ENCODE peak calls at places on chromosomes 6 and 20, in four cellular contexts. U, L, M and S are unnamed samples.

GRCh38 chr6:154458565-154459475 is 51.7 kb downstream of the CNKSR3 start:
- DNase-seq in U (no peak), L (no peak), M (peak), S (no peak)

GRCh38 chr6:10381133-10381829 is 33.6 kb downstream of the TFAP2A start:
- DNase-seq in U (no peak), L (no peak), M (peak), S (no peak)

GRCh38 chr20:33387177-33387576 is 14.1 kb downstream of the CDK5RAP1 start:
- DNase-seq in U (no peak), L (no peak), M (no peak), S (no peak)

GRCh38 chr20:59779656-59780380 is 153.6 kb downstream of the SYCP2 start:
- DNase-seq in U (no peak), L (no peak), M (no peak), S (no peak)

GRCh38 chr6:17212541-17213371 is 68.4 kb upstream of the RBM24 start:
- DNase-seq in U (no peak), L (no peak), M (peak), S (no peak)

GRCh38 chr6:27237089-27237723 is 10.3 kb upstream of the PRSS16 start:
- DNase-seq in U (no peak), L (peak), M (peak), S (no peak)

GRCh38 chr6:157113389-157113788 is 209.9 kb downstream of the TMEM242 start:
- DNase-seq in U (no peak), L (no peak), M (no peak), S (no peak)

GRCh38 chr20:62929051-62929538 is 2.8 kb upstream of the DIDO1 start:
- DNase-seq in U (peak), L (peak), M (peak), S (no peak)

GRCh38 chr6:125850361-125850760 is 59.6 kb downstream of the NCOA7 start:
- DNase-seq in U (no peak), L (no peak), M (no peak), S (no peak)

GRCh38 chr6:158642805-158643489 is 1.6 kb downstream of the DYNLT1 start:
- DNase-seq in U (no peak), L (no peak), M (no peak), S (no peak)

GRCh38 chr6:149646599-149646998 is 1.9 kb downstream of the KATNA1 start:
- DNase-seq in U (no peak), L (no peak), M (no peak), S (no peak)

GRCh38 chr6:149651056-149651455 is 2.5 kb upstream of the KATNA1 start:
- DNase-seq in U (no peak), L (no peak), M (no peak), S (no peak)

GRCh38 chr6:149642829-149643580 is 5.5 kb downstream of the KATNA1 start:
- DNase-seq in U (no peak), L (no peak), M (peak), S (no peak)

DNA sequence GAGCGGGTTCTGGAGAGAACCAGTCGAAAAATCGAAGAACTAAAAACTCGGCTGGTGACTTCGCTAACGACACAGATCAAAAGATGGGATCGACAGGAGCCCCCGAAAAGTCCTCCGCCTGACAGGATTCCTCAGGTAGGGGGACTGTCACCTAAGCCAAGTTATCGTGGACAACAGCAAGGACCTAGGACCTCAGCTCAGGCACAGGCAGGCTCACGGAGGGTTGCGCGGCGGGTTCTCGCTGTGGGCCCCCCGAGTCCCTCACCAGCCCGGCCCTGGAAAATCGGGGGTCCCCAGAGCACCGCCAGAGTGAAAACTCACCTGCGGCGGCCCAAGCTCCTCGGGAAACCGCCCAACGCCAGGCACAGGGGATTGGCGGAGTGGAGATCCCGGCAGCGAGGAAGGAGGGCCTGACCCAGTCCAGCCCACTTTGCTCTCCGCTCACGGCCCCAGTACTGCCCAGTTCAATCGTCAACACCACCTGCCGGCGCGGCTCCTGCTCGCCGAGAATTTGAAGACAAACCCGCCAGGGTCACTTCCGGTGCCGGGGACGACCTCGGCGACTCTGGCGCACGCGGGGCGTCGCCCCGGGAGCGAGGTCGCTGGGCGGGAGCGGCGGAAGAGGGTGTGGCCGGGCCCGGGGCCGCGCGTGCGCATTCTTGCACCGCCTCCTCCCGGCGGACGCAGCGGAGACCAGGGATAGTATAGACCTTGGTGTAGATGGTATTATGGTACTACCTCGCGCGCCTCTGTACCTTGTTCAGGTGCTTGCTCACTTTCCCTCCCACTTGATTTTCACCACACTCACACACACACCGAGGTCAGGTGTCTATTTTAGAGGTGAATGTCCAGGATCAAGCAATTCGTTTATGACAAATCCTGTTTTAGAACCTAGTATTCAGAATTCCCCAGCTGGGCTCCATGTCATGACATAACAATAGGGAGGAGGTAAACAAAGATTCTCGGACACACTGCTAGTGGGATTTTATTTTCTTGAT is at the start of gene KATNA1:
- DNase-seq in U (peak), L (peak), M (peak), S (peak)
- H3K4me3 ChIP-seq in U (peak), L (peak), M (peak), S (peak)

GRCh38 chr6:34246249-34246562 is 2.6 kb downstream of the SMIM29 start:
- DNase-seq in U (no peak), L (no peak), M (peak), S (no peak)

GRCh38 chr6:34242252-34243130 is 5.8 kb downstream of the HMGA1 start:
- DNase-seq in U (no peak), L (no peak), M (peak), S (no peak)

GRCh38 chr6:34243131-34243771 is 5.6 kb downstream of the SMIM29 start:
- DNase-seq in U (no peak), L (no peak), M (peak), S (no peak)

GRCh38 chr6:34246563-34247391 is 2.0 kb downstream of the SMIM29 start:
- DNase-seq in U (no peak), L (peak), M (peak), S (no peak)

DNA sequence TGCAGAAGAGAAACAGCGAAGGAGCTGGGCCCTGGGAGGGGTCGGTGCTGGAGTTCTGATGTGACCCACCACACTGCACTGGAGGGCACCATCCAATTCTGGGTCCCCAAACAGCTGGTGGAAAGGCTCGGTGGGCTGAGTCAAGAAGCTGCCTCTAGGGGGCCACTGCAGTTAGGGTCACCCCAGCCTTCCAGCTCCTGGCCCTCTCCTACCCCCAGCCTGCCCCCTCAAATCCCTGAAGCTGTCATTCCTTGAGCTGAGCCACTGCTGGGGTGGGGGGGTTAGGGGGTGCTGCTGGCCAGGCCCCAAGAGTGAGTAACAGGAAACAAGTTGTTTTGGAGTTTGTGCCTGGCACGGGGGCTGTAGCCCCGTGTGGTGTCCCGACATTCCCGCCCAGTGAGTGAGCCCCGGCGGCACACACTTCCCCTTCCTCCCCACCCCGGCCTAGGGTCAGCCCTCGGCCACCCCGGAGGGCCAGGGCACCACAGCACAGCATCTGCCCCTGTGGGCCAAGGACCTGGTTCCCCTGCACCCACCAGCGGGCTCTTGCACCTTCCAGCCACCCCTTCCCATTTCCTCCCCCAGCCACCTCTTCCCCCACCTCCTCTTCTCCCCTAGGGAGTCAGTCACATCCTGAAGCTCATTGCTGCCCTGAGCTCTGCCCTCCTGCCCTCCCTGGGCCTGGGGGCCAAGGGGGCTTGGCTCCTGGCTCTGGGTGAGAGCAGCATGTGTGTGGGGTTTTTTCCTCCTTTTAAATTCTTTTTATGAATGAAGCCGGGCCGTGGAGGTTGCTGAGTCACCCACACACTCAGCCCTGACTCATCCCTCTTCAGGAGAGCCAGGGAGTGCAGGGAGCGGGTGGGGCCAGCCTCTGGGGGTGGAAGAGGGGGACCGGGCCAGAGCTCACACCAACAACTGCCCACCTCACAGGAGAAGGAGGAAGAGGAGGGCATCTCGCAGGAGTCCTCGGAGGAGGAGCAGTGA is 4.6 kb downstream of the SMIM29 start:
- DNase-seq in U (no peak), L (no peak), M (peak), S (peak)
- H3K4me3 ChIP-seq in U (no peak), L (no peak), M (no peak), S (no peak)

DNA sequence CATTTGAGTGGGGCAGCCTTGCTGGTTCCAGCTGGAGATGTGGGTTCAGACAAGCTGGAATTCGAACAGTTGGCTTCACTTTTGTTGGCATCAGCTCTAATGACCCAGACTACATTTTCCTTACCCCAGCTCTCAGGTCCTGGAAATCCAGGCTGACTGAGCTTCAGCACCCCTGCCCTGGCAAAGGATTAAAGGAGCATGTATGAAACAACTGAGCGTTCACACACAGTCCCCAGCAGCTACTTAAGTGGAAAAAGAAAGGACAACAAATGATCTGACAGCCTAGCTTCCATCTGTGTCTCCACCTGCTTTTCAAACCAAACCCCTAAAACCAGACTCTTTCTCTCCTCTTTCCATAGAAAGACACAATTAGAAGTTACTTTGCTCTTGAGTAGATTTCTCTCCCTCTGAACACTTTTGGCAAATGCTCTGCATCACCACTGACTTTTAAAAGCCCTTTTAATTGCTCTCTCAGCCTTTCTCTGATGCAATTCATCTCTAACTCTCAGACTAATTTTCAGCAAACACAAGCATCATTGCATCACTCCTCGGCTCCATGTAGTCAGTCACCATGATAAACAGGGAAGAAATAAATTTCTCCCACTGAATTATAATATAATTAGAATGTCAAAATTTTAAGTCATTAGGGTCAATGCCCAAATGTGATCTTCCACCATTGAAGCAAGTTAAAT is 28.1 kb downstream of the ROS1 start:
- DNase-seq in U (no peak), L (no peak), M (peak), S (peak)
- H3K4me3 ChIP-seq in U (no peak), L (no peak), M (no peak), S (no peak)

DNA sequence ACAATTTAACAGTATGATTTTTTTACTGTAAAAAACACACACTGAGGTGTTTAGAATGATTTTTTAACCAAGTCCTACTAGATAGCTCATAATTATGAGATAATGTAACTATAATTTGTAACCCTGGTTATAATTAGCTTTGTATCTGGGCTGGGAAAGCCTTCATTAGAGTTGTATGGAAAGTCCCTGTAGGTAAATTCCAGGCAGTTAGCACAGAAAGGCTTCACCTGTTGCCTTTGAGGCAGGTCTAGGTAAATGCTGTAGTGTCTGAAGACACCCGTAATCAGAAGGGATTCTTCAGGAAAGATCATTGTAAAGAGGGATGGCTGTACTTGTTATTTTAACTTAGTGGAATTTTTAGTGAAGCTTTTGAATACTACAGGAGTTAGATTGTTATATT is 1.9 kb downstream of the TMEM200A start:
- DNase-seq in U (no peak), L (no peak), M (no peak), S (no peak)
- H3K4me3 ChIP-seq in U (no peak), L (no peak), M (peak), S (peak)

DNA sequence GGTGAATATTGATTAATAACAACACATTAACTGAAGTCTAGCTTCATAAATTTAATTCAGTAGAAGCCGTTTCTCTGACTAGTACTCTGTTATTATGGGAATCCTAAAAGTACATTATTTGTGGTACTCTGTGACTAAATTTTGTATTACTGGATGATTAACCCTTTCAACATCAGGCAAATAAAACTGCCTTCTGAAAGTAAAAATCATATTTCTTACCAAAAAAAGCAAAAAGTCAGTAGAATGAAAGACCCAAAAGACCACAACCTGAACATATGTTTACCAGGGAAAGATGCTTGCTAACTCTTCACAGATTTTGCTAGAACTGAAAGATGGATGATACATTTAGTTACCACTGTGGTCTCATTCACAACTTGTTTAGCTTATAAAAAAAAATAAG is 73.2 kb downstream of the AHI1 start:
- DNase-seq in U (no peak), L (no peak), M (no peak), S (no peak)
- H3K4me3 ChIP-seq in U (no peak), L (no peak), M (no peak), S (no peak)

DNA sequence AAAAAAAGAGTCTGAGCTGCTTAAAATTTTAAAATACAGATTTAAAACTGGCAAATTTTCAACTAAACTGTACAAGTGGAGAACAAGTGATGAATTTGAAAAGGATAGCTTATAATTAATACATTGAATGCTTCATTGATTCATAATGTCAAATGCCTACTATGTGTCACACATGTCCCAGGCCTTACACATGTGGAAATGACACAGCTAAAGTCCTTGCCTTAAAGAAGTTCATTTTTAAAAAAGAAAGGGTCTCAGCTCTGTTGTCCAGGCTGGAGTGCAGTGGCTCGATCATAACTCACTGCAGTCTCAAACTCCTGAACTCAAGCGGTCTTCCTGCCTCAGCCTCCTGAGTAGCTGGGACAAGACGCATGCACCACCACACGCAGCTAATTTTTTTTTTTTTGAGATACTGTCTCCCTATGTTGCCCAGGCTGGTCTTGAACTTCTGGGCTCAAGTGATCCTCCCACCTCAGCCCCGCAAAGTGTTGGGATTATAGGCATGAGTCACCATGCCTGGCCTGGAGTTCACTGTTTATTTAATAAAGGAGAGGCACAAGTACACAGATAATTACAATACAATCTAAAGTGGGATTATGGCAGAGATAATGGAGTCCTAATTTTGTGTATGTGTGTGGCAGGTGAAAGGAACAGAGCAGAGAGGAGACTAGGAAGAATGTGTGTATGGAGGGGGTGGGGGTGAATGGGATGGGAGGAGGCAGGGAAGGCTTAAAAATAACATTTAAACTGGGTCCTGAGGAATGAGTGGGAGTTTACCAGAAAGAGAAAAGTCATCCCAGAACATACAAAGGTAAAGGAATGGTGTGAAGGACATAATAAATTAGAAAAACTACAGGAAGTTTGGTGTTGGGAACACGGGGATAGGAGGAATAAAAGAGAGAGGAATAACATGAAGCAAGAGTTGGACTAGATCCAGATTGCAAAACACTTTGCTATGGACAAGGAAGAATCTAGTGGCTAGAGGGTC is 4.7 kb downstream of the NCOA5 start:
- DNase-seq in U (no peak), L (no peak), M (peak), S (peak)
- H3K4me3 ChIP-seq in U (no peak), L (no peak), M (no peak), S (no peak)

DNA sequence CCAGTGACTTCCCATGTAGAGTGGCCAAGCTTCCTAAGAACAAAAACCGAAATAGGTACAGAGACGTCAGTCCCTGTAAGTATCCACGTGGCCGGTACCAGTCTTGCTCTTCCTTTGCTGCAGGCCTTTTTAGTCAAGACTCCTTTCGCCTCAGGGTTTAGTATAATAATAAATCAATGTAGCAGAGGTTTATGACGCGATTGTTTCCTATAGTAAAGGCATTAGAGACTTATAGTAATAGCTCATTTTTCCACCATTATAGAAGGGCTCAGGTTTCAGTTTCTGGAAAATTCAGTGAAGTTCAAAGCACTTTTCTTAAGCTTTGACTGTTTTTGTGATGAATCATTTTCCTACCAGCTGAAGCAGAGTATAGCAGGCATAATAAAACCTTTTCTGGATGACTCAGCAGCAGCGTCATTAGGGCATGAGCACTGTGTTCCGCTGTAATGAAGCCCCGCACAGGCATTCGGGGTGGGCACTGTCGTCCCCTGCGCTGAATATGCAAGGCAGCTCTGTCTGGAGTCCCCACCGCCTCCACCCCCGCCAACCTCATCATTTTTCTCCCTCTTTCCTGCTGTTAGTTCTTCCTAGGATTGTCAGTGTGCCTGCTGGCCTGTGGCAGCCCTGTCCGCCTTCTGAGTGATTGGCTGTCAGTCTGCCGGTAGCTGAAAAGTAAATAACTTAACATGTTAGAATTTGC is 51.3 kb downstream of the PTPN1 start:
- DNase-seq in U (no peak), L (no peak), M (peak), S (peak)
- H3K4me3 ChIP-seq in U (no peak), L (no peak), M (no peak), S (no peak)